ENCODE peak calls at places on chromosomes 12 and 14, in nine cellular contexts. Z, G, B, E, X, C, T, R and N are unnamed samples.

GRCh38 chr14:83799230-83799629 is 1730.7 kb upstream of the FLRT2 start:
- DNase-seq in G (no peak), C (no peak), X (no peak), E (no peak), T (no peak), B (no peak), Z (no peak), R (no peak), N (no peak)

GRCh38 chr12:76698966-76699365 is 64.9 kb upstream of the ZDHHC17 start:
- DNase-seq in G (no peak), B (no peak), T (no peak), C (no peak), E (no peak), R (no peak), X (no peak), Z (no peak), N (no peak)

GRCh38 chr14:51552768-51553426 is 98.8 kb upstream of the FRMD6 start:
- DNase-seq in X (no peak), B (no peak), Z (no peak), E (no peak), G (no peak), C (no peak), T (no peak), R (no peak), N (no peak)

GRCh38 chr12:24505366-24506025 is 443.4 kb downstream of the BCAT1 start:
- DNase-seq in G (no peak), C (no peak), R (no peak), Z (no peak), T (no peak), B (no peak), X (no peak), E (no peak), N (no peak)

GRCh38 chr12:42030588-42030987 is 114.1 kb downstream of the GXYLT1 start:
- DNase-seq in X (no peak), Z (no peak), E (no peak), B (no peak), R (no peak), T (no peak), G (no peak), C (no peak), N (no peak)

GRCh38 chr12:108826115-108826806 is 31.1 kb downstream of the SSH1 start:
- DNase-seq in C (peak; percentile 98), G (peak; percentile 83), E (peak; percentile 60), X (peak; percentile 46), T (peak; percentile 96), Z (no peak), R (no peak), B (no peak), N (no peak)

GRCh38 chr12:11812558-11813421 is 163.3 kb downstream of the ETV6 start:
- DNase-seq in R (peak; percentile 57), T (peak; percentile 21), B (peak; percentile 35), E (no peak), G (peak; percentile 49), C (peak; percentile 31), Z (no peak), X (peak; percentile 74), N (peak; percentile 23)

GRCh38 chr14:102694530-102695171 is 82.6 kb upstream of the TRAF3 start:
- DNase-seq in Z (peak; percentile 48), B (peak; percentile 49), R (peak; percentile 65), X (peak; percentile 85), E (no peak), C (peak; percentile 72), G (peak; percentile 61), T (peak; percentile 86), N (peak; percentile 38)

GRCh38 chr14:94977016-94977415 is 180.3 kb downstream of the DICER1 start:
- DNase-seq in C (no peak), E (no peak), R (no peak), T (no peak), X (no peak), Z (no peak), G (no peak), B (no peak), N (no peak)

GRCh38 chr12:75868501-75868900 is 163.1 kb downstream of the PHLDA1 start:
- DNase-seq in T (peak; percentile 36), E (no peak), C (no peak), G (no peak), B (no peak), R (no peak), X (no peak), Z (no peak), N (no peak)

GRCh38 chr14:103905861-103906456 is 22.3 kb upstream of the TDRD9 start:
- DNase-seq in T (no peak), C (no peak), G (no peak), Z (no peak), X (no peak), B (no peak), R (no peak), E (peak; percentile 36), N (peak; percentile 58)
- TF ChIP-seq CTCF in T (peak; percentile 18), C (no peak), G (no peak), Z (peak; percentile 15), X (no peak), B (peak; percentile 18), R (no peak), E (no peak), N (peak; percentile 20)

GRCh38 chr14:85417396-85417795 is 112.5 kb upstream of the FLRT2 start:
- DNase-seq in G (no peak), C (no peak), R (no peak), X (no peak), Z (no peak), T (no peak), E (no peak), B (no peak), N (no peak)

GRCh38 chr14:85414142-85414541 is 115.8 kb upstream of the FLRT2 start:
- DNase-seq in R (no peak), G (no peak), E (no peak), C (peak; percentile 12), X (no peak), T (no peak), B (no peak), Z (no peak), N (no peak)

GRCh38 chr14:85412756-85413155 is 117.2 kb upstream of the FLRT2 start:
- DNase-seq in B (no peak), R (no peak), E (no peak), G (no peak), T (no peak), C (no peak), X (no peak), Z (no peak), N (no peak)

GRCh38 chr14:85416771-85417170 is 113.2 kb upstream of the FLRT2 start:
- DNase-seq in G (no peak), Z (no peak), E (no peak), C (peak; percentile 80), R (no peak), B (no peak), X (no peak), T (peak; percentile 77), N (no peak)

DNA sequence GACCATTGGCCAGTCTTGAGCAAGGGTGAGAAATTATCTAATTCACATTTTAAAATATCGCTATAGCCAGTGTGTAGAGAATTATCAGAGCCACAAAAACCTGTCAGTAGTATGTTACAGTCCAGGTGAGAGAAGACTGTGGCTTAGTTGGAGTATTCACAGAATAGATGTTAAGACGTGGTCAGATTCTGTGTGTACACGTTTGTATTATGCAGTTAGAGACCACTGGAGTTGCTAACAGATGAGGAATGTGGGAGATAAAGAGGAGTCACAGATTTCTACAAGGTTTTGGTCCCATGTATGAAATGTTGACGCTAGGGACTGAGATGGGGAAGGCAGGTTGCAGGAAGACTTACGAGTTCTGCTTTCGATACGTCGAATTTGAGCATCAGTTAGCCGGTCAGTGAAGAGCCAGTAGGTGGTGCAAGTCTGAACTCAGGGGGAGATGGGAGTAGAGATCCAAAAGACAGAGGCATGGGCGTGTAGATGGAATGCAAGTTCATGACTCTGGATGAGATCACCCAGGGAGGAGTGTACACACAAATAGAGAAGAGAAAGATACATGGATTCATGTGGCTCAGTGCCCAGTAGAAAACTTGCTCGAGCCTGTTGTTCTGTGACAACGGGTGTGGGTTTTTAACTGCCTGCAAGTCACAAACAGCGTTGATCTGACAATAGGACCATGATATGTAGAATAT is 114.8 kb upstream of the FLRT2 start:
- DNase-seq in Z (no peak), R (no peak), E (no peak), B (no peak), C (peak; percentile 92), X (peak; percentile 20), T (peak; percentile 97), G (peak; percentile 38), N (no peak)
- TF ChIP-seq CTCF in Z (no peak), R (no peak), E (peak; percentile 11), B (peak; percentile 26), C (peak; percentile 61), X (no peak), T (peak; percentile 80), G (no peak), N (no peak)

GRCh38 chr12:125403145-125403789 is 338.0 kb downstream of the AACS start:
- DNase-seq in T (peak; percentile 51), Z (peak; percentile 44), C (peak; percentile 3), R (no peak), G (no peak), X (no peak), B (no peak), E (no peak), N (no peak)
- TF ChIP-seq CTCF in T (peak; percentile 48), Z (peak; percentile 81), C (peak; percentile 54), R (peak; percentile 53), G (no peak), X (peak; percentile 52), B (peak; percentile 70), E (peak; percentile 54), N (peak; percentile 22)

GRCh38 chr14:86652512-86652911 is 1122.6 kb downstream of the FLRT2 start:
- DNase-seq in X (no peak), Z (no peak), G (no peak), E (no peak), C (no peak), R (no peak), B (no peak), T (no peak), N (no peak)

GRCh38 chr14:86654558-86655184 is 1124.7 kb downstream of the FLRT2 start:
- DNase-seq in C (peak; percentile 7), T (peak; percentile 27), G (peak; percentile 37), Z (peak; percentile 0), X (peak; percentile 51), E (peak; percentile 55), B (no peak), R (peak; percentile 29), N (no peak)
- TF ChIP-seq CTCF in C (peak; percentile 34), T (peak; percentile 23), G (no peak), Z (peak; percentile 33), X (no peak), E (peak; percentile 46), B (peak; percentile 53), R (no peak), N (no peak)

GRCh38 chr12:94900496-94900895 is 103.0 kb downstream of the NDUFA12 start:
- DNase-seq in R (no peak), Z (no peak), B (no peak), C (no peak), T (no peak), X (no peak), E (no peak), G (no peak), N (no peak)

GRCh38 chr12:94892544-94893267 is 110.8 kb downstream of the NDUFA12 start:
- DNase-seq in X (no peak), T (no peak), R (no peak), B (no peak), G (no peak), C (no peak), E (no peak), Z (no peak), N (no peak)

DNA sequence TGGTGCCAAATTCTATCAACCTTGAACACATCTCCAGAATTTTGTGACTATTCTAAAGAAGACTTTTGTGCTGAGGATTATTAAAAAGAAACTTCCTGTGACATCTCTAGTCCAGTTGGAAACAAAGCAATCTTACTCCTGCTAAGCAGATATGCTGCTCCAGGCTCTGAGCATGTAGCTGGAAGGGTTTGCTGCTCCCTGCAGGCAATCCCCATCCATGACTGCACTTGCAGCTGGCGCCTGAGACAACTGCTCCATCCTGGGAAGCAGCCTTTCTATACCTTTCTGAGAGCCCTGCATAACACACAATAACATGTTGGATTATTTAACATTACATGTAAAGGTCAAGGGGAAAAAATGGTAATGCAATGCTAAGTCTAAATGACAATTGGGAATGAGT is 105.1 kb downstream of the NDUFA12 start:
- DNase-seq in B (no peak), Z (no peak), T (peak; percentile 19), G (no peak), R (no peak), X (no peak), C (peak; percentile 4), E (no peak), N (no peak)
- TF ChIP-seq CTCF in B (peak; percentile 31), Z (peak; percentile 30), T (peak; percentile 34), G (peak; percentile 8), R (no peak), X (no peak), C (peak; percentile 30), E (no peak), N (no peak)